ENCODE peak calls at places on chromosomes 6 and 20, in four cellular contexts. Z is hepatocyte, V is H1, S is ovary. J is an unnamed sample. For H3K9me3 and H3K4me1, the result is how much of the 10 kb centered on the place peaks cover.

GRCh38 chr20:5844063-5844681 is 94.0 kb downstream of the SHLD1 start:
- DNase-seq in Z (no peak), S (no peak), V (no peak), J (no peak)

GRCh38 chr20:38290829-38291581 is 13.0 kb upstream of the BPI start:
- DNase-seq in S (no peak), V (peak), Z (peak), J (peak)

GRCh38 chr6:9834233-9834632 is 580.6 kb downstream of the TFAP2A start:
- DNase-seq in V (no peak), Z (no peak), S (no peak), J (no peak)

GRCh38 chr6:158686791-158687381 is 37.0 kb downstream of the SYTL3 start:
- DNase-seq in Z (no peak), S (no peak), V (no peak), J (no peak)

GRCh38 chr20:11745160-11745559 is 172.5 kb upstream of the BTBD3 start:
- DNase-seq in S (no peak), V (no peak), Z (no peak), J (no peak)

GRCh38 chr6:117317261-117317660 is 51.9 kb downstream of the VGLL2 start:
- DNase-seq in S (no peak), V (no peak), Z (peak), J (no peak)

GRCh38 chr6:3422457-3422816 is 34.4 kb downstream of the SLC22A23 start:
- DNase-seq in Z (no peak), V (no peak), S (no peak), J (no peak)

GRCh38 chr6:2447318-2447717 is 201.9 kb upstream of the GMDS start:
- DNase-seq in S (no peak), Z (peak), V (no peak), J (no peak)

GRCh38 chr20:59824711-59825562 is 108.5 kb downstream of the SYCP2 start:
- DNase-seq in S (no peak), V (no peak), Z (no peak), J (no peak)

GRCh38 chr6:19463250-19463649 is 373.9 kb upstream of the ID4 start:
- DNase-seq in Z (no peak), S (no peak), V (no peak), J (no peak)

GRCh38 chr20:4519530-4519929 is 202.2 kb upstream of the PRND start:
- DNase-seq in Z (peak), S (no peak), V (no peak), J (no peak)

DNA sequence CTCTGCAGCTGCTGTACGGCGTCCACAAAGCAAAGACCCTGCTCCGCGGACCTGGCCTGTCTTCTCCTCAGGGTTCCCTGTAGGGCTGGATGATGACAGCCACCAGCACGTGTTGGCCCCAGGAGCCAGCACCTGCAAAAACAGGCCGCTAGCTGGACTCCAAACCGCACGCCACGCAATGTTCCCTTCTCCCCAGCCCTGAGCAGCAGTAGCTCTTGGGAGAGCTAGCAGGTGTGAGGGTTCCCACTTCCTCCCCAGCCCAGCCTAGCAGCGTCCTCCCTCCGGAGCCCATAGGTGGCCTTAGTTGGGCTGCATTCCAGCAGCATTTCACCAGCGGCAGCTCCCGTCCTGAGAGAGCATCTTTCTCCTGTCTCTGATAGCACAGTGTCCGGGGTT is 42.3 kb downstream of the DACT2 start:
- DNase-seq in Z (no peak), V (no peak), S (no peak), J (no peak)
- H3K9me3 ChIP-seq in Z (under half), V (under half), S (under half), J (under half)

GRCh38 chr6:136015531-136015930 is 164.0 kb downstream of the PDE7B start:
- DNase-seq in Z (no peak), V (no peak), S (no peak), J (no peak)

GRCh38 chr6:136014454-136015421 is 163.2 kb downstream of the PDE7B start:
- DNase-seq in Z (no peak), V (no peak), S (peak), J (peak)

GRCh38 chr6:136011475-136011874 is 160.0 kb downstream of the PDE7B start:
- DNase-seq in V (no peak), Z (no peak), S (no peak), J (no peak)

GRCh38 chr6:136012948-136013347 is 161.4 kb downstream of the PDE7B start:
- DNase-seq in S (no peak), Z (no peak), V (no peak), J (no peak)

DNA sequence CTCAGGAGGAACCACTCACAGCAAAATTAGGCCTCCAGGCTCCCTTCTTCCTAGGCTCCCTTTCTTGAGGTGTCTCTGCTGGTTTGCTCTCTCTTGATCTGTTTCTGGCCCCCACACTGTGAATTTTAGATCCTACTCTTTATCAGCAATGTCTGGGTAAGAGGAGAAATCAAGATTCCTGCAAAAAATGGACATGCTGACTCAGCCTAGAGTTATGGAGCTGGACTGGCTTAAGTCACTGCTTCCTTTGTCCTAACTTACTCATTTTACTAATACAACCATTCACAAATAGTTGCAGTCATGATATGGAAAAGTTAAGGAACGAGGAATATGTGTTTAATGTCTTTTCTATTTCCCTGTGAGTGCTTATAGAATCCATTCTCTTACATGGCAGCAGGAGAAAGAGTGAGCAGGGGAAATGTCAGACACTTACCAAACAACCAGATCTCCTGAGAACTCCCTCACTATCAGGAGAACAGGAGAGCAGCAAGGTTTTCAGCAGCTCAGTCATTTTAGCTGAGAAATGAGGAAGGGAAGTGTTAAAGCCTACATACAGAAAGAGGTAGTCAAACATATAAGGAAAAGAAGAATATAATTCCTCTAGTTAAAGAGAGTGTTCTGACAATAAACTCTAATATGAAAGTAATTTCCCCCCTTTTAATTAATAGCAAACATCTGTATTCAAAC is 160.8 kb downstream of the PDE7B start:
- DNase-seq in S (no peak), V (no peak), Z (no peak), J (no peak)
- H3K4me3 ChIP-seq in S (no peak), V (no peak), Z (no peak), J (no peak)

DNA sequence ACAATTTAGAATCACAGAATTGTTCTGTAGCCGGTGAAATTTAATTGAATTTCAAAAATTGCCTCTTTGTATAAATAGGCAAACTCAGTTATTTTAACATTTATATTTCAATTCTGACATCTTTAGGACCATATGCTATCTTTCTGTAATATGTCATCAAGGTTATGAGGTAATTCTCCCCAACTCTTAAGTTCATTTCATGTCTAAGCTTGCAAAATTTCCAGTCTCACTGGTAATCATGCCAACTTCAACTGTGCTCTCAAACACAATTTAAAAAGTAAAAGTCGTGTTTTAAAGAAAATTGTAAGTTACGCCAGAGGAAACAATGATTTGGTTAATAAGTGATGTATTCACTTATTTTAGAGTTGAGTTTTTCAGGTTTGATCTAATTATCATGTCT is 1.4 kb downstream of the NCOA7 start:
- DNase-seq in V (no peak), Z (no peak), S (no peak), J (no peak)
- H3K4me1 ChIP-seq in V (under half), Z (under half), S (under half), J (under half)

GRCh38 chr6:36082318-36082717 is 48.0 kb upstream of the MAPK13 start:
- DNase-seq in V (no peak), Z (no peak), S (no peak), J (no peak)
- H3K9me3 ChIP-seq in V (under half), Z (under half), S (under half), J (under half)

GRCh38 chr6:95576218-95576617 is 1.1 kb upstream of the MANEA start:
- DNase-seq in V (no peak), Z (no peak), S (no peak), J (no peak)
- H3K4me3 ChIP-seq in V (peak), Z (peak), S (peak), J (peak)

DNA sequence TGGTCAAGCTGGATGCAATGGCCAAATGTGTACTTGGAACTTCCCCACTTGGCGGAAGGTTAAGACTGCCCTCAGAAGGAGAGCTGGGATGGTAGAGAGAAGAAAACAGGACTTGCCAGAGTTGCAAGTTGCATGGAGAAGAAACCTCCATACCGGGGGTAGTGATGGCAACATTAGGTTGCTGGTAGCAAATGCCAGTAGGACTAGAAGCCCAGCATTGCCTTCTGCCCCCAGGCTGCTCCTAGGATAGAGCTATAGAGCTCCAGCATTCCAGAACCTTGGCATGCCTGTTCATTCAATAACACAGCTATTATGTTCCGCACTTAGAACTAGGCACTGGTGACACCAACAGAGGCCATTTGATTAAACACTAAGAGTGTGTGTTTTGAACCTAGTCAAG is 26.6 kb downstream of the TFEB start:
- DNase-seq in S (no peak), Z (no peak), V (no peak), J (no peak)
- H3K4me1 ChIP-seq in S (under half), Z (under half), V (under half), J (under half)

GRCh38 chr20:63622096-63622495 is 4.8 kb downstream of the GMEB2 start:
- DNase-seq in V (no peak), Z (no peak), S (no peak), J (no peak)

GRCh38 chr20:63622732-63623131 is 4.2 kb downstream of the GMEB2 start:
- DNase-seq in Z (no peak), V (no peak), S (no peak), J (peak)

GRCh38 chr20:63619505-63619904 is 7.4 kb downstream of the GMEB2 start:
- DNase-seq in V (no peak), Z (no peak), S (no peak), J (no peak)

GRCh38 chr20:63619086-63619485 is 7.8 kb downstream of the GMEB2 start:
- DNase-seq in V (no peak), S (no peak), Z (no peak), J (no peak)

DNA sequence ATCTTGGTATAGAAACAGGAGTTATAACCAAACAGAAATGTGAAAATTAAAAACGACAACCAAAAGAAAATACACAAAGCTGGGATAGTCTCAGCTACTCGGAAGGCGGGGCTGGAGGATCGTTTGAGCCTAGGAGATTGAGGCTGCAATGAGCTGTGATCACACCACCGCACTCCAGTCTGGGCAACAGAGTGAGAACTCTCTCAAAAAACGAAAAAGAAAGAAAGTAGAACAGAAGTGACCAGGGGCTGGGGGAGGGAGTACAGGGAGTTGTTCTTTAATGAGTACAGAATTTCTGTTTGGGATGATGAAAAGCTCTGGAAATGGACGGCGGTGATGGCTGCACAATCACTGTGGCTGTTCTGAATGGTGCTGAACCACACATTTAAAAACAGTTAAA is 5.9 kb downstream of the GMEB2 start:
- DNase-seq in V (no peak), S (no peak), Z (no peak), J (no peak)
- H3K9me3 ChIP-seq in V (under half), S (under half), Z (under half), J (under half)

GRCh38 chr20:44066645-44067606 is 120.1 kb downstream of the JPH2 start:
- DNase-seq in V (no peak), S (no peak), Z (no peak), J (no peak)

GRCh38 chr20:44069203-44069931 is 117.6 kb downstream of the JPH2 start:
- DNase-seq in Z (no peak), V (no peak), S (no peak), J (peak)

GRCh38 chr20:44068311-44068710 is 118.7 kb downstream of the JPH2 start:
- DNase-seq in Z (no peak), V (no peak), S (no peak), J (no peak)

GRCh38 chr20:44068780-44069191 is 118.2 kb downstream of the JPH2 start:
- DNase-seq in V (no peak), Z (no peak), S (no peak), J (peak)

GRCh38 chr20:44067650-44068081 is 119.3 kb downstream of the JPH2 start:
- DNase-seq in V (no peak), Z (no peak), S (no peak), J (no peak)
- H3K4me3 ChIP-seq in V (no peak), Z (no peak), S (no peak), J (no peak)

DNA sequence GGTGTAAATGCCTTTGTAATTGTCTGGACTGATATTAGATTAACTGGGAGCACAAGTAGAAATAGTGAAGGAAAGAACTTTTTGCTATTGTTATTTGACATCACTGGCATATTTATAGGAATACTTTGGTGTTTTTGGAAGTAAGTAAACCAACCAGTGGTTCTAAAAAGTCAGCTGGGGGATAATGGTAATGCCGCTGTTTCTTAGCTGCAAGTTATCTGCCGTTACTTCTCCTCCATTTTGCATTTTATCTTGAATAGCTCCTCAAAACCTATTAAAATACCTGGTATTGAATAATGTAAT is 3.8 kb downstream of the PTPN1 start:
- DNase-seq in Z (no peak), V (no peak), S (no peak), J (no peak)
- H3K4me1 ChIP-seq in Z (half or more), V (under half), S (under half), J (under half)

GRCh38 chr20:2340823-2341222 is 39.9 kb upstream of the TGM6 start:
- DNase-seq in Z (no peak), V (no peak), S (no peak), J (no peak)
- H3K9me3 ChIP-seq in Z (under half), V (under half), S (under half), J (under half)